ENCODE peak calls at places on chromosomes 2 and 18, in ten cellular contexts. S is HCT116, O is pancreas, T is astrocyte of the spinal cord, I is heart left ventricle, X is transverse colon, R is fibroblast of the aortic adventitia, H is keratinocyte, Y is fibroblast of mammary gland, Q is choroid plexus epithelial cell. L is an unnamed sample.

GRCh38 chr2:175063741-175064140 is 58.6 kb upstream of the CHN1 start:
- DNase-seq in S (no peak), O (no peak), T (no peak), I (no peak), X (no peak), R (no peak), H (no peak), Y (peak), Q (peak), L (no peak)

GRCh38 chr2:215461836-215462532 is 26.1 kb upstream of the FN1 start:
- DNase-seq in S (no peak), O (no peak), T (peak), I (no peak), X (no peak), R (peak), H (no peak), Y (peak), Q (peak), L (no peak)

GRCh38 chr2:79512442-79513401 is at the start of gene CTNNA2:
- DNase-seq in S (no peak), O (peak), T (peak), I (peak), X (peak), R (peak), H (no peak), Y (peak), Q (peak), L (no peak)

GRCh38 chr2:209476367-209477191 is 52.7 kb downstream of the MAP2 start:
- DNase-seq in S (no peak), O (no peak), T (peak), I (no peak), X (no peak), R (peak), H (no peak), Y (peak), Q (peak), L (peak)

GRCh38 chr18:64273724-64274123 is 124.8 kb upstream of the LINC00305 start:
- DNase-seq in S (no peak), O (no peak), T (no peak), I (no peak), X (no peak), R (no peak), H (no peak), Y (no peak), Q (no peak), L (no peak)

GRCh38 chr2:88038263-88039105 is 17.1 kb downstream of the KRCC1 start:
- DNase-seq in S (no peak), O (no peak), T (peak), I (no peak), X (no peak), R (peak), H (peak), Y (peak), Q (peak), L (peak)

GRCh38 chr18:60996822-60997221 is 336.4 kb upstream of the CDH20 start:
- DNase-seq in S (no peak), O (no peak), T (no peak), I (no peak), X (no peak), R (no peak), H (no peak), Y (no peak), Q (no peak), L (no peak)

GRCh38 chr2:69565431-69565839 is 78.1 kb downstream of the AAK1 start:
- DNase-seq in S (peak), O (peak), T (no peak), I (peak), X (peak), R (peak), H (no peak), Y (peak), Q (peak), L (no peak)

GRCh38 chr18:50877545-50878265 is 1.2 kb upstream of the ME2 start:
- DNase-seq in S (no peak), O (no peak), T (no peak), I (no peak), X (peak), R (no peak), H (no peak), Y (no peak), Q (no peak), L (no peak)

GRCh38 chr2:231710751-231711676 is 2.7 kb downstream of the PTMA start:
- DNase-seq in S (no peak), O (peak), T (peak), I (peak), X (peak), R (no peak), H (no peak), Y (no peak), Q (peak), L (peak)

GRCh38 chr2:28612131-28612812 is 116.4 kb downstream of the PLB1 start:
- DNase-seq in S (no peak), O (peak), T (no peak), I (peak), X (no peak), R (no peak), H (no peak), Y (no peak), Q (no peak), L (no peak)

GRCh38 chr2:195413422-195413821 is 243.6 kb upstream of the SLC39A10 start:
- DNase-seq in S (no peak), O (no peak), T (peak), I (no peak), X (no peak), R (no peak), H (no peak), Y (no peak), Q (peak), L (peak)

GRCh38 chr2:127226520-127227263 is 6.6 kb upstream of the CYP27C1 start:
- DNase-seq in S (peak), O (peak), T (peak), I (no peak), X (peak), R (peak), H (no peak), Y (peak), Q (peak), L (peak)

GRCh38 chr2:46388873-46389272 is 90.5 kb upstream of the TMEM247 start:
- DNase-seq in S (no peak), O (no peak), T (no peak), I (peak), X (no peak), R (no peak), H (no peak), Y (no peak), Q (no peak), L (no peak)

GRCh38 chr2:158512323-158512722 is 55.6 kb downstream of the PKP4 start:
- DNase-seq in S (no peak), O (no peak), T (no peak), I (no peak), X (no peak), R (no peak), H (no peak), Y (no peak), Q (no peak), L (no peak)

GRCh38 chr18:67508146-67508545 is 8.4 kb downstream of the DSEL start:
- DNase-seq in S (no peak), O (no peak), T (no peak), I (no peak), X (no peak), R (no peak), H (no peak), Y (no peak), Q (peak), L (no peak)

GRCh38 chr2:146317959-146318358 is 1526.9 kb upstream of the ACVR2A start:
- DNase-seq in S (no peak), O (no peak), T (peak), I (no peak), X (no peak), R (peak), H (no peak), Y (peak), Q (peak), L (peak)

GRCh38 chr2:240906141-240906910 is at the start of gene CROCC2:
- DNase-seq in S (no peak), O (no peak), T (no peak), I (peak), X (no peak), R (no peak), H (no peak), Y (no peak), Q (no peak), L (no peak)

GRCh38 chr2:65471409-65471808 is 39.0 kb upstream of the SPRED2 start:
- DNase-seq in S (no peak), O (no peak), T (no peak), I (no peak), X (no peak), R (no peak), H (no peak), Y (no peak), Q (no peak), L (no peak)

GRCh38 chr2:233462202-233462785 is 104.3 kb downstream of the USP40 start:
- DNase-seq in S (no peak), O (peak), T (no peak), I (peak), X (no peak), R (no peak), H (no peak), Y (no peak), Q (no peak), L (no peak)

GRCh38 chr18:23155537-23155936 is 20.3 kb downstream of the CABLES1 start:
- DNase-seq in S (no peak), O (no peak), T (peak), I (no peak), X (no peak), R (no peak), H (no peak), Y (no peak), Q (no peak), L (no peak)

GRCh38 chr18:21359746-21360145 is 117.7 kb downstream of the GREB1L start:
- DNase-seq in S (no peak), O (no peak), T (no peak), I (no peak), X (no peak), R (no peak), H (no peak), Y (no peak), Q (no peak), L (no peak)

DNA sequence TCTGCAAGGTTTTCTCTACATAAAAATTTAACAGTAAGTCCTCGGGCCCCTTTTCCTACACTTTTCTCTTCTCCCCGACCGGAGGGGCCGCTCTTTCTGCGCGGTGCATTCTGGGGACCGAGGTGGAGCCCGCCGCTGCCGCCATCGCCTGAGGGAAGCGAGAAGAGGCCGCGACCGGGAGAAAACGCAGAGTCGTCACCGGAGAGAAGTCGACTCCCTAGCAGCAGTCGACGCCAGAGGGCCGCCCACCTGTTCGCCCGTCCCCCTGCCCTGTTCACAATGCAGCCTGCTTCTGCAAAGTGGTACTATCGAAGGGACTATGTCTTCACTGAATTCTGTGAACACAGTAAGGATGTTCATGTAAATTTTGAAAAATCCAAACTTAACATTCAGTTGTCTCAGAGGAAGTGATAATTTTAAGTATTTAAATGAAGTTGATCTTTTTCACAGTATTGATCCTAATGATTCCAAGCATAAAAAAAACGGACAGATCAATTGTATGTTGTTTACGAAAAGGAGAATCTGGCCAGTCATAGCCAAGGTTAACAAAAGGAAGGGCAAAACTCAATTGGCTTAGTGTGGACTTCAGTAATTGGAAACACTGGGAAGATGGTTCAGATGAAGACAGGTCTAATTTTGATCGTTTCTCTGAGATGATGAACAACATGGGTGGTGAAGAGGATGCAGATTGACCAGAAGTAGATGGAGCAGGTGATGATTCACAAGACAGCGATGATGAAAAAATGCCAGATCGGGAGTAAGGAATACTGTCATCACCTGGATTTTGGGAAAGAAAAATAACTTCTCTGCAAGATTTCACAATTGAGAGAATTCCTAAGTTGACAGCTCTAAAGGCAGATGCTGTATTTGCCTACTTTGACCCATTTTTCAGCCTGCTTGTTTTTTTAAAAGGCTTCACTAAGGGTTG is 55.8 kb downstream of the ASXL2 start:
- DNase-seq in S (no peak), O (peak), T (peak), I (peak), X (peak), R (no peak), H (no peak), Y (peak), Q (peak), L (no peak)
- H3K4me3 ChIP-seq in S (no peak), O (peak), T (peak), I (no peak), X (no peak), R (peak), H (no peak), Y (peak), Q (peak), L (peak)

DNA sequence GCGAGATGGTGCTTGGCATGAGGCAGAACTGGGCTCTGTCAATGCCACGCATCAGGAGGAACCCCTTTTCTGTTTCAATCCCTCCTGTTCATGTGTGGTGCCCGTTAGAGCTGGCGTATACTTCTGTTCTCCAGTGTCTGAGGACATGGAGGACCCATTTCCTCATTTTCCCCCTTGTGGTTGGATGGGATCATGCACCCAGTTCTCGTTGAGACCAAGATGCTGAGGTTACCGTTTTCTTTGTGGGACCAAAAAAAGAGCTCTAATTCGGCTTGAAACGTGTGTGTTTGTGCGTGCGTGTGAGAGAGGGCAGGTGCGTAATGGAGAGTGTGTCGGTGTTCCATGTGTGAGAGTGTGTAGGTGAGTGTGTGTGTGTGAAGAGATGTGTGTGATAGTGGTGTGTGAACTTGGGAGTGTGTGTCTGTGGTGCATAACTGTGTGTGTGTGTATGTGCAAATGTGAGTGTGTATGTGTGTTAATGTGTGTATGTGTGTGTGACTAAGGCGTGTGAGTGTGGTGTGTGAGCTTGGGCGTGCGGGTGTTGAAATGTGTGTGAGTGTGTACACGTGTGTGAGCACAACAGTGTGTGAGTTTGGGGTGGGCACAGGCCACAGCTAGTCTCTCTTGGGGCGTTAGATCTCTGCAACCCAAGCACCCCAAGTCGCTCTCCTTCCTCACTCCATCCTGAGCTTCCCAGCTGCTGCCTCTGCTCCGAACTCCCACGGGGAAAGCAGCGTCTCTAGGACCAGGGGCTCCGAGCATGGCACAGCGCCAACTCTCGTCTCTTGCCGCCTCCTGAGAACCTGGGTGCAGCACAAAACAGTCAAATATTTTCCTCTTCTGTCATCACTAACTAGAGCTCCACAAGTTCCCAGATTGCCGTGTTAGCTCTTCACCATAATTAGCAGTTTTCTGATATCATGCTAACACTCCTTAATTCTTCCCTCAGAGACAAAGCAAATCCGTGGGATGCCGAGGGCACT is 75.8 kb downstream of the LONRF2 start:
- DNase-seq in S (peak), O (no peak), T (no peak), I (no peak), X (no peak), R (peak), H (no peak), Y (peak), Q (peak), L (peak)
- TF ChIP-seq CTCF in S (peak), O (peak), T (peak), I (peak), X (peak), R (peak), H (peak), Y (peak), Q (peak), L (peak)

GRCh38 chr2:70607121-70607551 is 53.5 kb upstream of the TGFA start:
- DNase-seq in S (no peak), O (no peak), T (peak), I (no peak), X (no peak), R (no peak), H (no peak), Y (peak), Q (no peak), L (no peak)
- H3K4me3 ChIP-seq in S (no peak), O (no peak), T (no peak), I (no peak), X (no peak), R (no peak), H (no peak), Y (no peak), Q (no peak), L (no peak)

DNA sequence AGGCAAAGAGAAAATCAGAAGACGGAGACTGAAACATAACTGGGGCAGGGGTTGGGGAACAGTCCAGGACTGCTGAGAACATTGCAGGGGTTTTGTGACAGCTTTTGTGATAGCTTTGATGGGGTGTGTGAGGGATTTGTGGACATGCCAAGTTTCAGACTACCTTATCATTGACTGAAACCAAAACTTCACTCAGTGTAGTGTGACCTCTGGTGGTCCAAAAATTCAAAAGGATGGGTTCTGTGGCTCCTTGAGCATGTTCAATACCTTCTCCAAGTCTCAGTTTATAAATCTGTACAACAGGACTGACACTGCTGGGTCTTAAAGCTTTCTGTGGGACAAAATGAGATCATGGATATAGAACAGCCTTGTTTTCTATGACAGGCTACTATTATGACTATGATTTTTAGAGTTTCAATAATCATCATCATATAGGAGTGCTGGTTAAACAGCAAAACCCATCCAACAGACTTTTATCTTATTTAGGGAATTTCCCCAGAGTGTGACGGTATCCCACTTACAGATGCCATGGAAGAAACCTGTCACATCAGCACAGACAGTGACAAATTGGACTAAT is 259.2 kb upstream of the SLC14A2 start:
- DNase-seq in S (no peak), O (no peak), T (no peak), I (no peak), X (no peak), R (no peak), H (no peak), Y (no peak), Q (no peak), L (no peak)
- TF ChIP-seq CTCF in S (no peak), O (no peak), T (no peak), I (no peak), X (no peak), R (no peak), H (no peak), Y (no peak), Q (peak), L (no peak)

GRCh38 chr2:96146881-96147592 is 1.8 kb upstream of the DUSP2 start:
- DNase-seq in S (no peak), O (peak), T (no peak), I (peak), X (peak), R (peak), H (no peak), Y (no peak), Q (no peak), L (no peak)
- H3K4me3 ChIP-seq in S (no peak), O (no peak), T (no peak), I (no peak), X (no peak), R (no peak), H (no peak), Y (no peak), Q (no peak), L (no peak)

DNA sequence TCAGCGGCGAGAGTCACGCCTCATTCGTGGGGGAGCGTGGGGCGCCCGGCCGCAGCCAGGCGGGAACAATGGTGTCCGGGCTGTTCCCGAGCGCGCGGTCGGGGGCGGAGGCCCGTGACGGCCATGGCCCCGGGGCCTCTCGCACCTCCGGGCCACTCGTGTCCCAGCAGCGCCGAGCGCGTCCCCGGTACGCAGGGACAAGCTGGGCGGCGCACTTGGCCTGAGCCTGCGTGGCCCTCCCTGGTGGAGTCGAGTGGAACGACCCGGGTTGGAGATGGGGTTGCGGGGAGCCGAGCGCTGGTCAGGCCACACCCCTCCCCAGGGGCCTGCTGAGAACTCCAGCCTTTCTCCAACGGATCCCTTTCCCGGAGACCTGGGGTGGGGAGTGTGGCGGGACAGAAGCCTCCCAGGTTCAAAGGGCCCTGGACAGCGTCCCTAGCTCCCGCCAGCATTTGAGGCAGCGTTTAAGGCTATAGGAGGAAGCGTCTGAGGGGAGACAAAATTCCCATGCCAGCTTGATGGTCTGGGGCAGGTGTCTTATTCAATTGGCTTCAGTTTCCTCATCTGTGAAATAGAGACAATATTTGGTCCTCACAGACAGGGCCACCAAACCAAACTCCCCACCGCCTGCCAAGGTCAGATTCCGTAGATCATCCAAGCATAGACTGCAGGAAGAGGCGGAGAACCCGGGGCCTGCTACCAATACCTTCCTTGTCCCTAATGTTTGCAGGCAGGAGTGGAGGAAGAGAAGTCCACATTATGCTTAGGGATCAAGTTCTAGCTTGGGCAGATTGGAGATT is 545 bp downstream of the CNDP2 start:
- DNase-seq in S (peak), O (no peak), T (peak), I (peak), X (peak), R (peak), H (no peak), Y (peak), Q (peak), L (peak)
- TF ChIP-seq CTCF in S (peak), O (no peak), T (no peak), I (peak), X (peak), R (peak), H (peak), Y (no peak), Q (peak), L (peak)

GRCh38 chr2:200618590-200619021 is 32.8 kb downstream of the AOX1 start:
- DNase-seq in S (no peak), O (no peak), T (peak), I (no peak), X (no peak), R (peak), H (no peak), Y (peak), Q (peak), L (peak)
- H3K4me3 ChIP-seq in S (no peak), O (no peak), T (no peak), I (no peak), X (no peak), R (no peak), H (no peak), Y (no peak), Q (no peak), L (no peak)

L was measured in fibroblast of villous mesenchyme.